ENCODE peak calls at places on chromosomes 11 and 22, in four cellular contexts. A is fibroblast of lung, F is Peyer's patch, L is right atrium auricular region. Q is an unnamed sample. For H3K4me1, the result is how much of the 10 kb centered on the place peaks cover.

GRCh38 chr11:16184588-16184987 is 171.8 kb downstream of the SOX6 start:
- DNase-seq in A (peak), F (no peak), L (no peak), Q (peak)

GRCh38 chr22:41028841-41029240 is 63.6 kb upstream of the EP300 start:
- DNase-seq in L (no peak), A (peak), F (no peak), Q (peak)

GRCh38 chr11:106156290-106156937 is 79.0 kb downstream of the AASDHPPT start:
- DNase-seq in A (peak), F (no peak), L (no peak), Q (peak)

GRCh38 chr11:59097113-59097708 is 9.8 kb upstream of the FAM111B start:
- DNase-seq in A (peak), F (peak), L (peak), Q (no peak)

GRCh38 chr11:46360878-46361277 is 13.6 kb downstream of the DGKZ start:
- DNase-seq in L (no peak), F (no peak), A (no peak), Q (no peak)

GRCh38 chr22:39253427-39254070 is 8.8 kb upstream of the PDGFB start:
- DNase-seq in A (peak), L (peak), F (no peak), Q (peak)

GRCh38 chr11:117179048-117179999 is 781 bp downstream of the SIDT2 start:
- DNase-seq in L (peak), F (peak), A (peak), Q (no peak)

GRCh38 chr11:48109046-48109666 is 107.5 kb upstream of the OR4B1 start:
- DNase-seq in A (peak), F (no peak), L (no peak), Q (peak)

GRCh38 chr11:16166571-16166970 is 189.8 kb downstream of the SOX6 start:
- DNase-seq in A (peak), L (no peak), F (no peak), Q (no peak)

GRCh38 chr22:17943533-17944204 is 80.7 kb downstream of the MICAL3 start:
- DNase-seq in L (no peak), F (no peak), A (no peak), Q (no peak)

GRCh38 chr11:45538363-45538762 is 127.1 kb downstream of the CHST1 start:
- DNase-seq in L (no peak), F (no peak), A (no peak), Q (no peak)

GRCh38 chr11:118953265-118953664 is 2.8 kb upstream of the UPK2 start:
- DNase-seq in A (peak), F (no peak), L (no peak), Q (no peak)

GRCh38 chr11:106473089-106473722 is 395.7 kb downstream of the AASDHPPT start:
- DNase-seq in F (no peak), L (no peak), A (peak), Q (no peak)

GRCh38 chr22:16949561-16949960 is 58.5 kb downstream of the GAB4 start:
- DNase-seq in F (no peak), A (no peak), L (no peak), Q (no peak)

GRCh38 chr22:17588606-17589005 is 25.3 kb downstream of the SLC25A18 start:
- DNase-seq in A (no peak), F (no peak), L (no peak), Q (no peak)

GRCh38 chr11:46388619-46389449 is 2.7 kb downstream of the CHRM4 start:
- DNase-seq in A (no peak), F (no peak), L (no peak), Q (no peak)

GRCh38 chr11:19370100-19370861 is 129.5 kb upstream of the E2F8 start:
- DNase-seq in L (peak), F (no peak), A (peak), Q (peak)

GRCh38 chr11:128757235-128757711 is 63.4 kb downstream of the FLI1 start:
- DNase-seq in A (peak), F (peak), L (no peak), Q (no peak)

GRCh38 chr11:18014876-18015275 is 2.0 kb upstream of the SERGEF start:
- DNase-seq in A (no peak), F (no peak), L (no peak), Q (peak)

GRCh38 chr11:61669417-61669816 is 10.8 kb upstream of the DAGLA start:
- DNase-seq in L (no peak), A (no peak), F (no peak), Q (no peak)

GRCh38 chr11:65090628-65091027 is 5.4 kb upstream of the VPS51 start:
- DNase-seq in F (no peak), A (no peak), L (no peak), Q (no peak)

DNA sequence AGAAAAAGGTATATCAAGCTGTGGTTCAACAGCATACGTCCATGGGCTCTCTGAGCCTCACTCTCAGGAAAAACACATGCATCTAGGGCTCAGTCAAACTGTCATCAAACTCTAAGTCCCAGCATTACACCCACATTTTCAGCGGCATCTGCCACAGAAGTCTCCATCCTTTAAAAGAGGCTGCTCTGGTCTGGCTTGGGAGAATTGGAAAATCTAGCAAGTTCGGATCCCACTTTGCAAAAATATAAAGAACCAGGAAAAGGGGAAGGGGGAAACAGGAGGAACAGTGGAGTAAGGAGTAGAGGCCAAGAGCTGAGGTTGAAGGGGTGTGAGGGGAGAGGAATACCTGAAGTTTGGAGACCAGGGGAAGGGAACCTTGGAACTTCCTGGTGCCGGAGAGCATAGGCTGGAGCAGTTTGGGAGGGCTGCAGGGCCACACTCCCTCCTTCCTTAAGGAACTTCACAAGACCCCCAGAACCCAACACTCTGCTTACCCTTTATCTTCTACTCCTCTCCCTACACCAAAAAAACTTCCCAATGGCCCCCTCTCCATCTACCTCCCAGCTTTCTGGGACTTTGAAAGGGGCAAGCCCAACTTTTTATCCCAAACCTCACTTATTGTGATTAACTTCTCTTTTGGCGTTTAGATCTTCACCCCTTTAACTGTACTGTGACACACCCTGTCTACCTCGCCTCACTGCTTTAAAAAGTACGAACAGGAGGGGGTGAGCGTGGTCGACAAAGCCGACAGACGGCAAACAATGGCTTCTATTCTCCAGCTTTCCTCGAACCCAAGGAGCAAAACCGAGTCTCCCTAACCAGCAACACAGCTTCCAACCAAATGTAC is 4.0 kb downstream of the PAX6 start:
- DNase-seq in A (peak), L (no peak), F (no peak), Q (no peak)
- H3K4me1 ChIP-seq in A (under half), L (half or more), F (under half), Q (under half)

GRCh38 chr11:2002807-2003206 is 5.2 kb upstream of the H19 start:
- DNase-seq in L (no peak), F (no peak), A (no peak), Q (no peak)
- H3K4me1 ChIP-seq in L (under half), F (under half), A (under half), Q (under half)

GRCh38 chr11:69463181-69463891 is 18.1 kb upstream of the LINC01488 start:
- DNase-seq in L (no peak), F (no peak), A (peak), Q (peak)

GRCh38 chr11:69463892-69464620 is 17.4 kb upstream of the LINC01488 start:
- DNase-seq in L (no peak), F (no peak), A (no peak), Q (no peak)

GRCh38 chr11:69460540-69461257 is 20.8 kb upstream of the LINC01488 start:
- DNase-seq in A (peak), L (no peak), F (no peak), Q (peak)

GRCh38 chr11:69461272-69461962 is 20.0 kb upstream of the LINC01488 start:
- DNase-seq in F (no peak), A (no peak), L (no peak), Q (no peak)

GRCh38 chr11:69462106-69463045 is 19.1 kb upstream of the LINC01488 start:
- DNase-seq in L (no peak), A (no peak), F (no peak), Q (no peak)
- H3K4me1 ChIP-seq in L (under half), A (under half), F (under half), Q (under half)

GRCh38 chr11:11731311-11732083 is 109.7 kb upstream of the GALNT18 start:
- DNase-seq in A (peak), F (no peak), L (no peak), Q (peak)

GRCh38 chr11:11732116-11732515 is 109.7 kb upstream of the USP47 start:
- DNase-seq in L (no peak), F (no peak), A (peak), Q (peak)

GRCh38 chr11:11735586-11735985 is 106.2 kb upstream of the USP47 start:
- DNase-seq in A (no peak), F (no peak), L (no peak), Q (no peak)

GRCh38 chr11:11728371-11728770 is 106.6 kb upstream of the GALNT18 start:
- DNase-seq in A (no peak), L (no peak), F (no peak), Q (no peak)

GRCh38 chr11:11733246-11733763 is 108.5 kb upstream of the USP47 start:
- DNase-seq in F (no peak), A (no peak), L (no peak), Q (no peak)
- H3K4me1 ChIP-seq in F (under half), A (under half), L (under half), Q (under half)

GRCh38 chr11:35680506-35680905 is 17.9 kb downstream of the TRIM44 start:
- DNase-seq in A (no peak), L (no peak), F (no peak), Q (no peak)
- H3K4me1 ChIP-seq in A (under half), L (under half), F (under half), Q (under half)

GRCh38 chr11:108224366-108224765 is 1.5 kb downstream of the ATM start:
- DNase-seq in L (no peak), A (no peak), F (no peak), Q (no peak)

GRCh38 chr11:108221401-108221800 is 1.0 kb downstream of the NPAT start:
- DNase-seq in A (peak), F (no peak), L (no peak), Q (peak)

GRCh38 chr11:108221981-108222685 is at the start of gene NPAT:
- DNase-seq in F (peak), A (no peak), L (no peak), Q (no peak)

GRCh38 chr11:108223449-108224149 is 732 bp downstream of the ATM start:
- DNase-seq in A (peak), F (no peak), L (no peak), Q (no peak)

GRCh38 chr11:108222686-108223448 is at the start of gene ATM:
- DNase-seq in F (peak), A (peak), L (peak), Q (peak)
- H3K4me1 ChIP-seq in F (under half), A (under half), L (under half), Q (under half)

DNA sequence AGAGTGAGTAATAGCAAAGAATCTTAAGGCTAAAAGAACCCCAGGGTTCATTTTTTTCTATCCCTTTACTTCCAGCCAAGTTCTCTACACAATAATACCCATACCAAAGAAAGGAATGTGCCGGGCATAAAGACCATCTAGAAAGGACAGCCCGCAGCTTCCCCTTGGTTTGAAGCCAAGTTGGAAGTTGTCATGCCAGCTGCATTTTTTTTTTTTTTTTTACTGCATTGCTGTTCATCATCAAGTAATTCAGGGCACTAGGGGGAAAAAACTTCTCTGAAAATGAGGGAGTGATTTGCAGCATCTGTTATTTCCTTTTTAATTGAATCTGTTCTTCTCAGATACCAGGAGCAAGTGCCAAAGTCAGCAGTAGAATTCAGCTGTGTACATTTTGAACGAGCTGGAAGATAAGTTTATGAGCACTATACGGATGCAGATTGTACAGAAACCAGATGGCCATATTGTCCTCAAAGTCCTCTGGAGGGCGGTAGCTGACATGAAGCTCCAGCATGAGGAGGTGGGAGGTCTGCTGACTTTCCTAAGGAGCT is 56.4 kb downstream of the UBASH3B start:
- DNase-seq in A (peak), L (no peak), F (no peak), Q (peak)
- H3K4me1 ChIP-seq in A (under half), L (under half), F (under half), Q (under half)

GRCh38 chr11:83007477-83007876 is 64.2 kb downstream of the RAB30 start:
- DNase-seq in A (no peak), F (no peak), L (no peak), Q (no peak)

GRCh38 chr11:83009999-83010398 is 61.7 kb downstream of the RAB30 start:
- DNase-seq in A (no peak), L (no peak), F (no peak), Q (no peak)

GRCh38 chr11:83007909-83008580 is 63.7 kb downstream of the RAB30 start:
- DNase-seq in L (peak), A (peak), F (peak), Q (no peak)

GRCh38 chr11:83006877-83007330 is 64.8 kb downstream of the RAB30 start:
- DNase-seq in A (no peak), F (no peak), L (no peak), Q (no peak)

DNA sequence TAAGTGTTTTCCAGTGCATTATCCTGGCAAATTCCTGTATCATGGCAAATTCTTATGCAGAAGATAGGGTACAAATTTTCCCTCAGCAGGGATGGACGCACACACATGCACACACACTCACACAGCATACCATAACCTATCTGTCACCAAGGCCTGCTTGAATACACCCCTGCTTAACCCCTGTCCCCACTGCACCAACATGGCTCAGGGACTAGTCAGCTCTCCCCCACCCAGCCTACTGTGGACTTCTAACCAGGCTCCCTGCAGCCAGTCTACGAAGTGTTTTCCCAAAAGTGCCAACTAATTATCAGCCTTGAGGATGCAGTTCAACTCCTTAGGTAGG is 63.1 kb downstream of the RAB30 start:
- DNase-seq in A (peak), F (no peak), L (no peak), Q (peak)
- H3K4me1 ChIP-seq in A (under half), F (under half), L (under half), Q (under half)

DNA sequence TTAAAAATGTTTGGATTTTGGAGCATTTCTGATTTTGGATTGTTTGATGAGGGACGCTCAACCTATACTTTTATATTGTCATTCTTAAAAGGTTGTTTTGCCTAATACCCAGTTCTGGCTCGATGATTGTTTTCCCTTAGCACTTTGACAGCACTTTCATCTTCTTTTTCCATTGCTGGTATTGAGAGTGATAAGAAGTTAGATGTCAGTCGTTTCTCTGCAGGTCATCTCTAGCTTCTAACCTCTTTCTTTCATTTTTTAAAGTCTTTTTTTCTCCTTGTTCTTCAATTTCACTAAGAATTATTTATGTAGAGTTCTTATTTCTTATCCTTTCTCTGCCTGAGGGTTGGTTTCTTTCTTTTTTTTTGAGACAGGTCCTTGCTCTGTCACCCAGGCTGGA is 18.8 kb downstream of the PPP6R3 start:
- DNase-seq in L (no peak), F (no peak), A (no peak), Q (no peak)
- H3K4me1 ChIP-seq in L (half or more), F (under half), A (under half), Q (under half)